ENCODE peak calls at places on chromosomes 7 and 10, in eight cellular contexts. N is iPS-NIHi11; D is activated T-cell treated with anti-CD3 and anti-CD28 coated beads, Interleukin-2, amount 50 U/mL, for 72 hours; Y is effector CD4-positive, alpha-beta T cell; L is right cardiac atrium; V is suprapubic skin; J is CD4-positive, alpha-beta T cell; C is left ventricle myocardium inferior. H is an unnamed sample.

GRCh38 chr10:124320778-124321432 is 97.8 kb downstream of the OAT start:
- DNase-seq in N (no peak), D (no peak), Y (no peak), L (no peak), V (no peak), J (no peak), C (no peak), H (no peak)

GRCh38 chr7:136146925-136147324 is 169.8 kb upstream of the MTPN start:
- DNase-seq in N (no peak), D (no peak), Y (no peak), L (no peak), V (no peak), J (no peak), C (no peak), H (no peak)

GRCh38 chr10:119503821-119504220 is 38.7 kb downstream of the RGS10 start:
- DNase-seq in N (no peak), D (no peak), Y (no peak), L (no peak), V (no peak), J (no peak), C (no peak), H (no peak)

GRCh38 chr10:127033569-127034175 is 128.4 kb downstream of the DOCK1 start:
- DNase-seq in N (no peak), D (no peak), Y (no peak), L (no peak), V (no peak), J (no peak), C (no peak), H (no peak)

GRCh38 chr7:25781704-25782103 is 370.3 kb upstream of the NFE2L3 start:
- DNase-seq in N (no peak), D (no peak), Y (no peak), L (no peak), V (no peak), J (no peak), C (no peak), H (no peak)

GRCh38 chr10:108393111-108393510 is 1228.6 kb upstream of the SORCS1 start:
- DNase-seq in N (no peak), D (no peak), Y (no peak), L (no peak), V (no peak), J (no peak), C (no peak), H (no peak)

GRCh38 chr7:100691676-100692577 is 2.1 kb downstream of the GIGYF1 start:
- DNase-seq in N (peak; percentile 91), D (peak; percentile 86), Y (peak; percentile 79), L (peak; percentile 92), V (peak; percentile 85), J (peak; percentile 79), C (peak; percentile 72), H (peak; percentile 79)

GRCh38 chr10:58666024-58666423 is 153.4 kb downstream of the BICC1 start:
- DNase-seq in N (no peak), D (no peak), Y (no peak), L (no peak), V (no peak), J (no peak), C (no peak), H (no peak)

GRCh38 chr10:78925800-78926319 is 142.9 kb upstream of the ZMIZ1 start:
- DNase-seq in N (no peak), D (no peak), Y (no peak), L (no peak), V (no peak), J (no peak), C (no peak), H (no peak)

GRCh38 chr7:100247152-100247757 is 27.5 kb downstream of the PVRIG start:
- DNase-seq in N (peak; percentile 92), D (no peak), Y (no peak), L (no peak), V (no peak), J (no peak), C (no peak), H (no peak)

GRCh38 chr10:76301950-76302349 is 870.5 kb downstream of the LRMDA start:
- DNase-seq in N (no peak), D (no peak), Y (no peak), L (no peak), V (no peak), J (no peak), C (no peak), H (no peak)

GRCh38 chr7:131533566-131534561 is 22.6 kb downstream of the PODXL start:
- DNase-seq in N (no peak), D (no peak), Y (no peak), L (no peak), V (no peak), J (no peak), C (no peak), H (no peak)

GRCh38 chr7:151439855-151440798 is at the start of gene CRYGN:
- DNase-seq in N (peak; percentile 92), D (peak; percentile 40), Y (no peak), L (no peak), V (peak; percentile 62), J (no peak), C (no peak), H (no peak)

GRCh38 chr7:142553216-142553615 is 196.1 kb upstream of the PRSS1 start:
- DNase-seq in N (no peak), D (no peak), Y (no peak), L (no peak), V (no peak), J (no peak), C (no peak), H (no peak)

GRCh38 chr10:132145521-132146185 is 41.1 kb upstream of the DPYSL4 start:
- DNase-seq in N (no peak), D (no peak), Y (no peak), L (no peak), V (no peak), J (no peak), C (no peak), H (peak; percentile 45)

GRCh38 chr7:132687981-132688383 is 111.7 kb upstream of the PLXNA4 start:
- DNase-seq in N (peak; percentile 31), D (no peak), Y (no peak), L (no peak), V (no peak), J (no peak), C (no peak), H (no peak)

GRCh38 chr10:101938316-101939272 is 95.0 kb upstream of the KCNIP2 start:
- DNase-seq in N (no peak), D (no peak), Y (no peak), L (no peak), V (no peak), J (no peak), C (no peak), H (no peak)

H was measured in naive thymus-derived CD8-positive, alpha-beta T cell.